ENCODE peak calls at places on chromosomes 3 and 15, in four cellular contexts. L is esophagus muscularis mucosa, D is WERI-Rb-1, K is stomach. B is an unnamed sample.

GRCh38 chr15:69119692-69120395 is 40.6 kb upstream of the GLCE start:
- DNase-seq in D (no peak), K (no peak), L (no peak), B (no peak)

GRCh38 chr3:99534951-99535704 is 103.3 kb upstream of the COL8A1 start:
- DNase-seq in K (no peak), D (no peak), L (no peak), B (peak)

GRCh38 chr3:102712896-102713295 is 278.1 kb downstream of the ZPLD1 start:
- DNase-seq in L (no peak), D (no peak), K (no peak), B (no peak)

GRCh38 chr3:19543212-19543841 is 390.7 kb downstream of the EFHB start:
- DNase-seq in D (peak), K (no peak), L (no peak), B (no peak)

GRCh38 chr3:71718069-71718468 is 7.1 kb downstream of the EIF4E3 start:
- DNase-seq in K (no peak), L (no peak), D (no peak), B (no peak)

GRCh38 chr15:34262362-34262761 is 37.5 kb downstream of the EMC4 start:
- DNase-seq in L (no peak), K (no peak), D (peak), B (no peak)

GRCh38 chr3:60250210-60250609 is 1001.0 kb downstream of the FHIT start:
- DNase-seq in D (no peak), L (no peak), K (no peak), B (no peak)

GRCh38 chr3:152257246-152258074 is 11.3 kb upstream of the MBNL1 start:
- DNase-seq in K (no peak), L (no peak), D (no peak), B (no peak)

GRCh38 chr15:45179221-45179985 is 8.4 kb downstream of the SHF start:
- DNase-seq in D (peak), K (peak), L (no peak), B (no peak)

GRCh38 chr3:149179225-149179624 is 42.4 kb downstream of the CP start:
- DNase-seq in L (no peak), K (no peak), D (no peak), B (no peak)

GRCh38 chr3:149384911-149385321 is 7.5 kb upstream of the TM4SF1 start:
- DNase-seq in D (no peak), L (no peak), K (no peak), B (no peak)

GRCh38 chr3:190064112-190064511 is 56.6 kb downstream of the P3H2 start:
- DNase-seq in D (no peak), K (peak), L (no peak), B (no peak)

GRCh38 chr3:14200841-14201240 is 22.2 kb downstream of the LSM3 start:
- DNase-seq in D (no peak), L (no peak), K (no peak), B (no peak)

GRCh38 chr3:179421500-179421899 is 29.8 kb downstream of the GNB4 start:
- DNase-seq in D (peak), K (no peak), L (no peak), B (no peak)

GRCh38 chr15:69876030-69876429 is 221.7 kb downstream of the TLE3 start:
- DNase-seq in K (no peak), L (no peak), D (no peak), B (no peak)

GRCh38 chr15:66196565-66196964 is 57.0 kb downstream of the MEGF11 start:
- DNase-seq in K (no peak), D (no peak), L (no peak), B (peak)

GRCh38 chr15:97522362-97522761 is 438.1 kb upstream of the ARRDC4 start:
- DNase-seq in D (no peak), K (no peak), L (no peak), B (no peak)

GRCh38 chr3:155065537-155065936 is 14.6 kb upstream of the MME start:
- DNase-seq in L (no peak), K (no peak), D (no peak), B (no peak)

GRCh38 chr15:82129144-82129692 is 83.4 kb upstream of the MEX3B start:
- DNase-seq in L (no peak), K (no peak), D (no peak), B (no peak)

GRCh38 chr3:16363636-16364035 is 98.6 kb downstream of the OXNAD1 start:
- DNase-seq in D (no peak), K (no peak), L (no peak), B (no peak)

GRCh38 chr3:114011059-114011797 is 45.1 kb downstream of the CCDC191 start:
- DNase-seq in K (no peak), D (no peak), L (no peak), B (no peak)

GRCh38 chr15:29656636-29657475 is 165.4 kb downstream of the TJP1 start:
- DNase-seq in L (no peak), D (no peak), K (no peak), B (no peak)

GRCh38 chr3:150216866-150217600 is 191.1 kb upstream of the TSC22D2 start:
- DNase-seq in D (no peak), K (no peak), L (peak), B (no peak)

GRCh38 chr3:60064210-60065178 is 1014.7 kb upstream of the CFAP20DC start:
- DNase-seq in K (no peak), D (no peak), L (no peak), B (no peak)

GRCh38 chr3:13582366-13583250 is 33.7 kb downstream of the FBLN2 start:
- DNase-seq in K (no peak), D (no peak), L (no peak), B (no peak)

GRCh38 chr15:26665950-26666921 is 106.6 kb downstream of the GABRB3 start:
- DNase-seq in L (no peak), D (peak), K (no peak), B (no peak)

GRCh38 chr3:29481969-29482767 is 201.3 kb downstream of the RBMS3 start:
- DNase-seq in K (no peak), D (no peak), L (no peak), B (no peak)

DNA sequence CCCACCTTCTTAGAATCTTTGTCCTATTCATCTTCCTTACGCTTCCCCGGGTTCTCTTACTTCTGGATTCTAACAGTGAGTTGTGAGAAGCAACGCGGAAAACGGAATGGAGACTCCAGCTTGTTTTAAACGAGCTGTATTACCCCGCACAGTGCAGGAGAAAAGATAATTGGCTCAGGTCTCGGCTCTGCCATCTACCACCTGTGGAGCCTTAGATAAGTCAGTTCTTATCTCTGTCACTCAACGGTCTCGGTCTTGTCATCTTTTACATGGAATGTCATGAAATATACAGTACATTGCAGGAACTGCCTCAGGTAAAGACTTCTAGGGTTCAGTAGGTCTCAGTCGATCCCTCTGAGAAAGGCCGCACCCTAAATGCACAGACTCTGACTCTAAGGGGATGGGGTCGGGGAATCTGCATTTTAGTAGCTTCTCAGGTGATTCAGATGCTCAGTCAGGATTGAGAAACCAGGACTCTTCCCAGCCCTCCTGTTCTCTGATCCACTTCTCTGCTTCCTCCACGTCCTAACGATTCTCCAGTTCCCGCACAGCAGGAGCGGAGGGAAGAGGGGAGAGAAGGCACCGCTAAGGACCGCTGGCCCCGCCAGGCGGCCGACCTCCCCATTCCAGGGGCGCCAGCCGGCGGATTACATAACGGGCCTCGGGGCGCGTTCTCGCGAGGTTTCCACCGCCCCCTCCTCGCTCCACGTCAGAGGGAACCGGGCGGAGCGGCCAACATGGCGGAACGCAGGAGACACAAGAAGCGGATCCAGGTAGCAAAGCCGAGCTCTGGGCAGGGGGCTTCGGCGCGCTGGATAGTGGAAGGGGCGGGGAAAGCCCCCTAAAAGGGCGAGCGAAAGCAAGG is at the start of gene SEC62:
- DNase-seq in L (peak), D (peak), K (peak), B (peak)
- TF ChIP-seq CTCF in L (peak), D (peak), K (peak), B (no peak)

DNA sequence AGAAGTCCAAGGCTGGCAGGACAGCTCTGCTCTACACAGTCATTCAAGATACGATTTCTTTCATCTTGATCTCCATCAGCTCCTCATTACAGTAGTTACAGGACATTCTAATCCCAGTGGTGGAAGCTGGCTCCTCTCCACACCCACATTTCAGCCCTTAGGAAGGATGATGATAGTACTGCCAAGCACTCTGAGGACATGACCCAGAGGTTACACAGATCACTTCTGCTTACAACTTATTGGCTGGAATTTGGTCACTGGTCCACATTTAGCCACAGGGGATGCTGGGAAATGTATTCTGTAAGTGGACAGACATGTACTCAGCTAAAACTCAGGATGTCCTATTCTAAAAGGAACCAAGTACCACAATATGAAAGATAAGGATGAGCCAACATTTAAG is 77.1 kb downstream of the IQCH start:
- DNase-seq in K (no peak), L (no peak), D (peak), B (no peak)
- H3K4me3 ChIP-seq in K (no peak), L (no peak), D (no peak), B (no peak)

GRCh38 chr3:175692256-175692655 is 833.1 kb downstream of the NAALADL2 start:
- DNase-seq in D (no peak), L (no peak), K (no peak), B (no peak)
- TF ChIP-seq CTCF in D (no peak), L (no peak), K (no peak), B (no peak)

DNA sequence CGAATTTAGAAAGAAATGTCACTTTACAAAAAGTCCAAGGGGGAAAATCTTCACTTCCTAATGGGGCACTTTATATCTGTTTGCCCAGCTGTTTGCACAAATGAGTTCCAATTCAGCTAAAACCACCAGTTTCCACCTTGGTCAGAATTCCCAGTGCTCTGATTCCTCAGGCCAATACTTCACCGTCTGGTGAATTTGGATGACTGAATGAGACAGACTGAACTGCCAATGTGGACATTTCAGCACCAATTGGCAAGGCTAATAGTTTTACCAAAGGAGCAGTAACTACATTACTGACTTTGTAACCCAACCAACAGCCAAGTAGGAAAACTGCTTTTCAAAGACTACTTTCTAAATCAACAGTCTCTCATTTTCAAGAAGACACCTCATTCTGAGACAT is 51.8 kb downstream of the ABI3BP start:
- DNase-seq in D (no peak), L (no peak), K (no peak), B (no peak)
- H3K4me3 ChIP-seq in D (no peak), L (no peak), K (no peak), B (no peak)

GRCh38 chr3:144351968-144352367 is 380.3 kb downstream of the DIPK2A start:
- DNase-seq in L (no peak), K (no peak), D (no peak), B (no peak)
- TF ChIP-seq CTCF in L (no peak), K (no peak), D (no peak), B (no peak)

GRCh38 chr3:124846189-124846588 is 41.0 kb downstream of the ITGB5 start:
- DNase-seq in L (no peak), D (no peak), K (no peak), B (no peak)

GRCh38 chr3:124843496-124843895 is 43.7 kb downstream of the ITGB5 start:
- DNase-seq in L (no peak), D (peak), K (no peak), B (no peak)

GRCh38 chr3:124843068-124843467 is 44.1 kb downstream of the ITGB5 start:
- DNase-seq in D (no peak), L (no peak), K (no peak), B (no peak)

GRCh38 chr3:124847863-124848262 is 39.3 kb downstream of the ITGB5 start:
- DNase-seq in D (no peak), L (no peak), K (no peak), B (no peak)

GRCh38 chr3:124845406-124845805 is 41.8 kb downstream of the ITGB5 start:
- DNase-seq in L (no peak), K (peak), D (no peak), B (peak)
- H3K4me3 ChIP-seq in L (no peak), K (no peak), D (no peak), B (no peak)

GRCh38 chr3:183591881-183592521 is 36.5 kb upstream of the KLHL6 start:
- DNase-seq in K (no peak), L (no peak), D (no peak), B (no peak)
- TF ChIP-seq CTCF in K (no peak), L (no peak), D (no peak), B (peak)

DNA sequence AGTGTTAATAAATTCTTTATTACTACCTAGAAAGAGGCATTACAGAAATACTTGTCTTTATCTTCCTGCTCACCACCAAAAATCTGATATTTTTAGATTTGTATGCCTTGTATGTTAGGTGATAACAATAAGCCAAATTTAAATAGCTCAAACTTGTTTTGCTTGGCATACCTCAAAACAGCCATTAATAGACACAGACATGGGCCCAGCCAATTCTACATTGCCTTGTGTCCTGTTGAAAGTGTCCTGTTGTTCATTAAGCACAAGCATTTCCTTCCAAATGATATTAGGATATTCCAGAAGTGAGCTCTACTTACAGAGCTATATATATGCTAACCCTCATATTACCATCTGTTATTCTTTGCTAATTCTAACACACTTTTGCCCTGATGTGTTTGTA is 438.6 kb upstream of the ZNF385D start:
- DNase-seq in K (no peak), L (no peak), D (no peak), B (no peak)
- H3K4me3 ChIP-seq in K (no peak), L (no peak), D (no peak), B (no peak)